ENCODE peak calls at places on chromosomes 6 and 20, in ten cellular contexts. P is coronary artery; S is anterior cingulate cortex; O is HEK293T; L is stimulated activated CD4-positive, alpha-beta T cell treated with anti-CD3 and anti-CD28 coated beads, Interleukin-4, amount 100 ng/mL, for 24 hours; D is activated CD8-positive, alpha-beta memory T cell treated with anti-CD3 and anti-CD28 coated beads, Interleukin-2, amount 50 U/mL, for 4 hours; V is activated CD4-positive, CD25-positive, alpha-beta regulatory T cell; R is cardiac fibroblast; C is amygdala; I is ELR. T is an unnamed sample.

GRCh38 chr6:4791174-4791573 is 15.0 kb downstream of the CDYL start:
- DNase-seq in P (no peak), S (no peak), O (no peak), L (no peak), D (no peak), V (no peak), R (peak; percentile 35), C (no peak), I (no peak), T (no peak)

GRCh38 chr6:162917506-162917905 is 189.7 kb downstream of the PACRG start:
- DNase-seq in P (no peak), S (no peak), O (no peak), L (no peak), D (no peak), V (no peak), R (peak; percentile 19), C (no peak), I (peak; percentile 73), T (no peak)

GRCh38 chr6:122059918-122060317 is 339.5 kb upstream of the HSF2 start:
- DNase-seq in P (no peak), S (no peak), O (no peak), L (no peak), D (no peak), V (no peak), R (no peak), C (no peak), I (no peak), T (no peak)

GRCh38 chr6:129709909-129710721 is at the start of gene ARHGAP18:
- DNase-seq in P (peak; percentile 94), S (peak; percentile 47), O (peak; percentile 89), L (peak; percentile 73), D (peak; percentile 60), V (peak; percentile 46), R (peak; percentile 95), C (peak; percentile 62), I (peak; percentile 97), T (peak; percentile 94)

GRCh38 chr6:156980515-156980914 is 203.3 kb downstream of the ARID1B start:
- DNase-seq in P (no peak), S (no peak), O (peak; percentile 53), L (no peak), D (no peak), V (no peak), R (no peak), C (no peak), I (no peak), T (no peak)

GRCh38 chr6:112936476-112936875 is 589.3 kb downstream of the RFPL4B start:
- DNase-seq in P (no peak), S (no peak), O (no peak), L (no peak), D (no peak), V (no peak), R (peak; percentile 58), C (no peak), I (no peak), T (no peak)

GRCh38 chr6:159451051-159451450 is 242.0 kb downstream of the SOD2 start:
- DNase-seq in P (no peak), S (no peak), O (no peak), L (no peak), D (no peak), V (no peak), R (peak; percentile 74), C (no peak), I (peak; percentile 56), T (no peak)

GRCh38 chr20:36540551-36541211 is 638 bp upstream of the MYL9 start:
- DNase-seq in P (no peak), S (no peak), O (no peak), L (no peak), D (no peak), V (no peak), R (no peak), C (no peak), I (no peak), T (no peak)

GRCh38 chr6:163405412-163406309 is 8.9 kb upstream of the QKI start:
- DNase-seq in P (no peak), S (peak; percentile 62), O (no peak), L (peak; percentile 6), D (no peak), V (no peak), R (peak; percentile 39), C (peak; percentile 78), I (no peak), T (peak; percentile 69)

GRCh38 chr6:33276864-33277662 is at the start of gene B3GALT4:
- DNase-seq in P (peak; percentile 83), S (peak; percentile 33), O (peak; percentile 64), L (peak; percentile 74), D (peak; percentile 67), V (peak; percentile 66), R (peak; percentile 73), C (peak; percentile 51), I (peak; percentile 89), T (peak; percentile 87)

GRCh38 chr20:10651227-10651990 is 22.4 kb downstream of the JAG1 start:
- DNase-seq in P (no peak), S (no peak), O (no peak), L (no peak), D (no peak), V (no peak), R (peak; percentile 72), C (no peak), I (peak; percentile 34), T (no peak)

GRCh38 chr6:34260576-34261267 is 11.9 kb upstream of the SMIM29 start:
- DNase-seq in P (no peak), S (no peak), O (no peak), L (no peak), D (no peak), V (no peak), R (no peak), C (no peak), I (no peak), T (no peak)

GRCh38 chr20:56630086-56630493 is 984 bp downstream of the TFAP2C start:
- DNase-seq in P (no peak), S (no peak), O (peak; percentile 87), L (no peak), D (no peak), V (no peak), R (peak; percentile 46), C (no peak), I (peak; percentile 92), T (no peak)

GRCh38 chr20:57262244-57263126 is 4.0 kb downstream of the BMP7 start:
- DNase-seq in P (no peak), S (no peak), O (no peak), L (no peak), D (no peak), V (no peak), R (no peak), C (no peak), I (no peak), T (no peak)

GRCh38 chr6:75368151-75368779 is 83.7 kb upstream of the TMEM30A start:
- DNase-seq in P (no peak), S (no peak), O (peak; percentile 47), L (no peak), D (no peak), V (no peak), R (peak; percentile 36), C (no peak), I (peak; percentile 50), T (no peak)

GRCh38 chr6:142377112-142377848 is 75.5 kb downstream of the ADGRG6 start:
- DNase-seq in P (no peak), S (no peak), O (peak; percentile 73), L (no peak), D (no peak), V (no peak), R (peak; percentile 59), C (no peak), I (no peak), T (no peak)

GRCh38 chr6:14406616-14407343 is 289.2 kb downstream of the CD83 start:
- DNase-seq in P (no peak), S (no peak), O (no peak), L (no peak), D (no peak), V (no peak), R (no peak), C (no peak), I (no peak), T (no peak)

GRCh38 chr6:131317516-131317915 is 182.2 kb downstream of the AKAP7 start:
- DNase-seq in P (no peak), S (no peak), O (no peak), L (no peak), D (no peak), V (no peak), R (peak; percentile 3), C (no peak), I (peak; percentile 2), T (no peak)

GRCh38 chr20:43681468-43681942 is 14.6 kb downstream of the MYBL2 start:
- DNase-seq in P (no peak), S (no peak), O (no peak), L (no peak), D (no peak), V (no peak), R (no peak), C (no peak), I (peak; percentile 36), T (no peak)

GRCh38 chr6:110748458-110748857 is 66.8 kb downstream of the CDK19 start:
- DNase-seq in P (no peak), S (no peak), O (no peak), L (no peak), D (no peak), V (no peak), R (no peak), C (no peak), I (no peak), T (no peak)

GRCh38 chr6:119197271-119197670 is 118.8 kb upstream of the FAM184A start:
- DNase-seq in P (no peak), S (no peak), O (no peak), L (no peak), D (no peak), V (no peak), R (no peak), C (no peak), I (no peak), T (no peak)

GRCh38 chr6:142537612-142538478 is 236.0 kb downstream of the ADGRG6 start:
- DNase-seq in P (no peak), S (no peak), O (peak; percentile 48), L (no peak), D (no peak), V (no peak), R (peak; percentile 35), C (no peak), I (peak; percentile 52), T (no peak)

GRCh38 chr6:45075246-45075645 is 252.9 kb upstream of the RUNX2 start:
- DNase-seq in P (no peak), S (no peak), O (no peak), L (no peak), D (no peak), V (no peak), R (peak; percentile 94), C (no peak), I (peak; percentile 93), T (no peak)

GRCh38 chr6:106462923-106463557 is 102.5 kb downstream of the CRYBG1 start:
- DNase-seq in P (no peak), S (no peak), O (no peak), L (no peak), D (no peak), V (no peak), R (no peak), C (no peak), I (no peak), T (no peak)

GRCh38 chr20:62127799-62128198 is 5.5 kb downstream of the LSM14B start:
- DNase-seq in P (no peak), S (no peak), O (no peak), L (no peak), D (no peak), V (no peak), R (no peak), C (no peak), I (no peak), T (no peak)

GRCh38 chr6:104855507-104855906 is 4.2 kb downstream of the HACE1 start:
- DNase-seq in P (no peak), S (no peak), O (no peak), L (no peak), D (no peak), V (no peak), R (peak; percentile 13), C (no peak), I (peak; percentile 59), T (no peak)

GRCh38 chr6:38847497-38847896 is 132.4 kb downstream of the DNAH8 start:
- DNase-seq in P (no peak), S (no peak), O (no peak), L (no peak), D (no peak), V (no peak), R (no peak), C (no peak), I (no peak), T (no peak)

GRCh38 chr6:24949020-24949569 is 13.3 kb upstream of the RIPOR2 start:
- DNase-seq in P (no peak), S (no peak), O (no peak), L (no peak), D (peak; percentile 41), V (no peak), R (no peak), C (no peak), I (no peak), T (peak; percentile 87)